ENCODE peak calls at places on chromosomes 12 and 14, in five cellular contexts. W is gastrocnemius medialis, C is RWPE1, L is IMR-90, G is endothelial cell. P is an unnamed sample.

GRCh38 chr14:52873694-52874093 is 77.2 kb downstream of the FERMT2 start:
- DNase-seq in W (peak; percentile 41), C (peak; percentile 13), L (peak; percentile 56), G (no peak), P (peak; percentile 79)

GRCh38 chr14:51855234-51855633 is 5.2 kb upstream of the GNG2 start:
- DNase-seq in W (no peak), C (no peak), L (peak; percentile 83), G (no peak), P (no peak)

GRCh38 chr12:85835810-85836715 is at the start of gene RASSF9:
- DNase-seq in W (peak; percentile 60), C (peak; percentile 27), L (peak; percentile 43), G (no peak), P (peak; percentile 91)

GRCh38 chr12:52033506-52034258 is 17.6 kb upstream of the NR4A1 start:
- DNase-seq in W (no peak), C (no peak), L (no peak), G (no peak), P (no peak)

GRCh38 chr14:95523818-95524448 is 7.5 kb upstream of the SYNE3 start:
- DNase-seq in W (no peak), C (no peak), L (peak; percentile 89), G (no peak), P (no peak)

GRCh38 chr12:112820796-112821195 is 29.2 kb downstream of the RPH3A start:
- DNase-seq in W (no peak), C (no peak), L (no peak), G (no peak), P (no peak)

GRCh38 chr12:28879379-28879778 is 269.7 kb upstream of the FAR2 start:
- DNase-seq in W (no peak), C (no peak), L (no peak), G (no peak), P (no peak)

GRCh38 chr12:45730842-45731336 is 1.4 kb downstream of the ARID2 start:
- DNase-seq in W (no peak), C (peak; percentile 3), L (peak; percentile 39), G (peak; percentile 20), P (peak; percentile 36)

GRCh38 chr14:68649461-68650189 is 143.2 kb downstream of the ZFP36L1 start:
- DNase-seq in W (no peak), C (no peak), L (peak; percentile 53), G (no peak), P (no peak)

GRCh38 chr14:71665157-71665556 is 267.1 kb upstream of the RGS6 start:
- DNase-seq in W (no peak), C (peak; percentile 9), L (peak; percentile 89), G (no peak), P (peak; percentile 44)

GRCh38 chr14:74401504-74402241 is 24.3 kb downstream of the SYNDIG1L start:
- DNase-seq in W (peak; percentile 18), C (no peak), L (no peak), G (peak; percentile 37), P (no peak)

GRCh38 chr12:1848146-1848545 is 27.8 kb downstream of the LRTM2 start:
- DNase-seq in W (peak; percentile 1), C (no peak), L (no peak), G (no peak), P (no peak)

GRCh38 chr14:72745991-72746980 is 147.6 kb downstream of the DPF3 start:
- DNase-seq in W (peak; percentile 72), C (peak; percentile 19), L (peak; percentile 84), G (no peak), P (peak; percentile 61)
- TF ChIP-seq CTCF in W (peak; percentile 43), C (no peak), L (peak; percentile 40), G (no peak), P (peak; percentile 22)

GRCh38 chr12:69108024-69108423 is 131.3 kb upstream of the CPSF6 start:
- DNase-seq in W (no peak), C (no peak), L (no peak), G (peak; percentile 11), P (no peak)
- TF ChIP-seq CTCF in W (no peak), C (no peak), L (no peak), G (peak; percentile 22), P (no peak)

DNA sequence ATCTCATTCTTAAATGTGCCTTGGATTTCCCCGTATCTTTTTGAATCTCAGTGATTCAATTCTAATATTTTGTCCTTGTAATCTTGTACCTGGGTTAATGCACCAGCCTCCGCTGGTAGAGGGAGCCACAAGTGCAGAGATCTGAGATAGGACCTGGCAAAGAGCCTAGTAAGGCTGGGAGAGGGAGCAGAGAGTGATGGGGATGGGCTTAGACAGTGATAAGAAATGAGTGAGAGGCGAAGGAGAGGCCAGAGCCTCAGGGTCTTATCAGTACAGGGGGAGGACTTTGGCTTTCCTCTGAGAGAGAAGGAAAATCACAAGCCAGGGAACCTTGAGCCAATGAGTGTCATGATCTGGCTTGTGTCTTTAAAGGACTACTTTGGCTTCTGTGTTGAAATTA is 30.5 kb upstream of the LMNTD1 start:
- DNase-seq in W (no peak), C (peak; percentile 4), L (peak; percentile 19), G (no peak), P (peak; percentile 58)
- TF ChIP-seq CTCF in W (no peak), C (no peak), L (peak; percentile 36), G (no peak), P (peak; percentile 22)

DNA sequence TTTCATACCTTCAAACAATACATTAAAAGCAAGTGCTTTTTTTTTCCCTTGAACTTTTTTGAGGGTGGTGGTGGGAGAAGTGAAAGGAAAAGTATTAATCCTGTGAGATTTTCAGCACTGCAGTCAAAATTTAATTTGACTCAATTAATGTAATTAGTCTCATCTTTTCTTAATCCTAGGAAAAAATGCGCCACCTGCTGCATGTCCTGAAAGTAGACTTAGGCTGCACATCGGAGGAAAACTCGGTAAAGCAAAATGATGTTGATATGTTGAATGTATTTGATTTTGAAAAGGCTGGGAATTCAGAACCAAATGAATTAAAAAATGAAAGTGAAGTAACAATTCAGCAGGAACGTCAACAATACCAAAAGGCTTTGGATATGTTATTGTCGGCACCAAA is 52.2 kb downstream of the SPATA7 start:
- DNase-seq in W (no peak), C (no peak), L (no peak), G (no peak), P (no peak)
- TF ChIP-seq CTCF in W (no peak), C (no peak), L (peak; percentile 32), G (no peak), P (no peak)

GRCh38 chr14:50063876-50064420 is 52.4 kb downstream of the VCPKMT start:
- DNase-seq in W (no peak), C (no peak), L (no peak), G (no peak), P (no peak)

GRCh38 chr14:50061664-50062437 is 54.5 kb downstream of the VCPKMT start:
- DNase-seq in W (peak; percentile 37), C (peak; percentile 12), L (peak; percentile 56), G (peak; percentile 31), P (peak; percentile 52)

GRCh38 chr14:50062438-50063039 is 53.8 kb downstream of the VCPKMT start:
- DNase-seq in W (no peak), C (peak; percentile 76), L (peak; percentile 83), G (no peak), P (peak; percentile 92)

GRCh38 chr14:50059773-50060629 is 56.4 kb downstream of the VCPKMT start:
- DNase-seq in W (no peak), C (no peak), L (no peak), G (no peak), P (no peak)

DNA sequence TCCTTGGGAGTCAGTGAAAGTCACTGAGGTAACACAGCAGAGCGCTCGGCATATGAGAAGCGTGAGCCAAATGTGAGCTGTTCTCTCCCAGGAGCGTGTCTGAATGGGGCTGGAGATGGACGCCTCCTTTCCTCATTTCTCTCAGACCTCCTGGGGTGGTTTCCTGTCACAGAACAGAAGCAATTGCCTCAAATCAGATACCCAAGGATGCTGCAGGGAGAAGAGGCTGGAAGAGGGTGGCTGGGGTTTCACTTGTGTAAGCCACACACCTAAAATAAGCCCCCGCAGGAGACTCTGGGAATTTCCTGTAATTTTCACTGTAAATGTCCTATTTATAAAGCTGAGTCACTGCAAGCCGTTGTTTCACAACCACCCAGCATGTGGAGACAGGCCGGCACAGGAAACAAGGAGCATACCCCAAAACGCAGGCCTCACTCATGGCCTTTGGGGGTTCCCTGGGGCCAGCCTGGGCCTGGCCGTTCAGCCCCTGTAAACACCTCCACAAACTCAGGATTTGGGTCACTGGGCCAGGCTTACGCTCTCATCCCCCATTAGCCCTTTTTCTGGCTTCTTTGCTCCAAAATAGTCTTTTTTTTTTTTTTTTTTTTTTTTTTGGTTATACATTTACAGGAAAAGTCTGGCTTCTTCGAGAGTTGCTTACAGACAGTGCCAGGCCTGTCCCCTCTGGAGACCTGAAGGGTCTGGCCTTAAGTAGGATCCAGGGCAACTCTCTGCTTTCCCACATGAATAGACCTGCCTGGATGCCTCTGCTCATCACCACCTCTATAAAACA is 55.3 kb downstream of the VCPKMT start:
- DNase-seq in W (peak; percentile 49), C (peak; percentile 90), L (peak; percentile 95), G (peak; percentile 23), P (peak; percentile 96)
- TF ChIP-seq CTCF in W (no peak), C (no peak), L (no peak), G (peak; percentile 11), P (no peak)

P was measured in MCF 10A.